ENCODE peak calls at places on chromosomes 16 and 17, in four cellular contexts. One of them, this sample, is unnamed. For H3K4me1, the result is how much of the 10 kb centered on the place peaks cover.

GRCh38 chr16:12639044-12639443 is 164.6 kb downstream of the CPPED1 start:
- DNase-seq in prostate gland: no peak
- DNase-seq in HCT116: no peak
- DNase-seq in CD4-positive, CD25-positive, alpha-beta regulatory T cell: no peak
- DNase-seq in this sample: no peak

GRCh38 chr16:87765473-87765775 is 362 bp downstream of the KLHDC4 start:
- DNase-seq in prostate gland: no peak
- DNase-seq in CD4-positive, CD25-positive, alpha-beta regulatory T cell: peak
- DNase-seq in HCT116: no peak
- DNase-seq in this sample: peak

GRCh38 chr17:17692353-17693252 is 11.3 kb downstream of the RAI1 start:
- DNase-seq in CD4-positive, CD25-positive, alpha-beta regulatory T cell: no peak
- DNase-seq in HCT116: no peak
- DNase-seq in prostate gland: no peak
- DNase-seq in this sample: no peak

GRCh38 chr16:88634141-88634993 is 4.0 kb upstream of the IL17C start:
- DNase-seq in CD4-positive, CD25-positive, alpha-beta regulatory T cell: peak
- DNase-seq in HCT116: no peak
- DNase-seq in prostate gland: no peak
- DNase-seq in this sample: peak

GRCh38 chr17:16918443-16918842 is 53.5 kb downstream of the TNFRSF13B start:
- DNase-seq in HCT116: no peak
- DNase-seq in prostate gland: peak
- DNase-seq in CD4-positive, CD25-positive, alpha-beta regulatory T cell: no peak
- DNase-seq in this sample: no peak

GRCh38 chr17:4368341-4368740 is 1.9 kb upstream of the UBE2G1 start:
- DNase-seq in HCT116: no peak
- DNase-seq in prostate gland: no peak
- DNase-seq in CD4-positive, CD25-positive, alpha-beta regulatory T cell: no peak
- DNase-seq in this sample: no peak

GRCh38 chr16:16146380-16147315 is 76.6 kb downstream of the ABCC6 start:
- DNase-seq in HCT116: no peak
- DNase-seq in prostate gland: no peak
- DNase-seq in CD4-positive, CD25-positive, alpha-beta regulatory T cell: no peak
- DNase-seq in this sample: no peak

GRCh38 chr17:48412841-48413240 is 17.2 kb downstream of the SKAP1 start:
- DNase-seq in CD4-positive, CD25-positive, alpha-beta regulatory T cell: peak
- DNase-seq in prostate gland: no peak
- DNase-seq in HCT116: no peak
- DNase-seq in this sample: no peak

GRCh38 chr16:58492066-58492465 is 7.9 kb upstream of the NDRG4 start:
- DNase-seq in HCT116: no peak
- DNase-seq in CD4-positive, CD25-positive, alpha-beta regulatory T cell: no peak
- DNase-seq in prostate gland: no peak
- DNase-seq in this sample: no peak

GRCh38 chr17:57724038-57724728 is 20.9 kb downstream of the CCDC182 start:
- DNase-seq in CD4-positive, CD25-positive, alpha-beta regulatory T cell: no peak
- DNase-seq in prostate gland: no peak
- DNase-seq in HCT116: no peak
- DNase-seq in this sample: no peak
- H3K4me1 ChIP-seq in CD4-positive, CD25-positive, alpha-beta regulatory T cell: under half
- H3K4me1 ChIP-seq in prostate gland: under half
- H3K4me1 ChIP-seq in HCT116: under half
- H3K4me1 ChIP-seq in this sample: under half

GRCh38 chr16:81448154-81449131 is 3.8 kb downstream of the CMIP start:
- DNase-seq in prostate gland: peak
- DNase-seq in CD4-positive, CD25-positive, alpha-beta regulatory T cell: no peak
- DNase-seq in HCT116: no peak
- DNase-seq in this sample: no peak
- H3K4me1 ChIP-seq in prostate gland: under half
- H3K4me1 ChIP-seq in CD4-positive, CD25-positive, alpha-beta regulatory T cell: half or more
- H3K4me1 ChIP-seq in HCT116: half or more
- H3K4me1 ChIP-seq in this sample: half or more

GRCh38 chr17:81391964-81392908 is 3.0 kb upstream of the BAHCC1 start:
- DNase-seq in prostate gland: no peak
- DNase-seq in HCT116: no peak
- DNase-seq in CD4-positive, CD25-positive, alpha-beta regulatory T cell: no peak
- DNase-seq in this sample: no peak

GRCh38 chr17:81394377-81394747 is 895 bp upstream of the BAHCC1 start:
- DNase-seq in HCT116: no peak
- DNase-seq in prostate gland: no peak
- DNase-seq in CD4-positive, CD25-positive, alpha-beta regulatory T cell: no peak
- DNase-seq in this sample: no peak

GRCh38 chr17:81394831-81395599 is at the start of gene BAHCC1:
- DNase-seq in CD4-positive, CD25-positive, alpha-beta regulatory T cell: peak
- DNase-seq in prostate gland: peak
- DNase-seq in HCT116: peak
- DNase-seq in this sample: peak

GRCh38 chr17:81392909-81393654 is 2.2 kb upstream of the BAHCC1 start:
- DNase-seq in CD4-positive, CD25-positive, alpha-beta regulatory T cell: no peak
- DNase-seq in HCT116: no peak
- DNase-seq in prostate gland: no peak
- DNase-seq in this sample: no peak

GRCh38 chr17:81393684-81394376 is 1.4 kb upstream of the BAHCC1 start:
- DNase-seq in prostate gland: peak
- DNase-seq in CD4-positive, CD25-positive, alpha-beta regulatory T cell: peak
- DNase-seq in HCT116: peak
- DNase-seq in this sample: no peak
- H3K4me1 ChIP-seq in prostate gland: under half
- H3K4me1 ChIP-seq in CD4-positive, CD25-positive, alpha-beta regulatory T cell: half or more
- H3K4me1 ChIP-seq in HCT116: half or more
- H3K4me1 ChIP-seq in this sample: half or more

GRCh38 chr17:69588316-69588715 is 173.8 kb downstream of the MAP2K6 start:
- DNase-seq in CD4-positive, CD25-positive, alpha-beta regulatory T cell: no peak
- DNase-seq in HCT116: no peak
- DNase-seq in prostate gland: no peak
- DNase-seq in this sample: no peak
- H3K4me1 ChIP-seq in CD4-positive, CD25-positive, alpha-beta regulatory T cell: under half
- H3K4me1 ChIP-seq in HCT116: under half
- H3K4me1 ChIP-seq in prostate gland: under half
- H3K4me1 ChIP-seq in this sample: under half

GRCh38 chr17:45228121-45228941 is 6.6 kb downstream of the FMNL1 start:
- DNase-seq in HCT116: no peak
- DNase-seq in CD4-positive, CD25-positive, alpha-beta regulatory T cell: peak
- DNase-seq in prostate gland: no peak
- DNase-seq in this sample: peak

GRCh38 chr17:45227631-45228120 is 6.0 kb downstream of the FMNL1 start:
- DNase-seq in CD4-positive, CD25-positive, alpha-beta regulatory T cell: peak
- DNase-seq in HCT116: no peak
- DNase-seq in prostate gland: no peak
- DNase-seq in this sample: no peak

GRCh38 chr17:45229681-45230409 is 8.2 kb downstream of the FMNL1 start:
- DNase-seq in CD4-positive, CD25-positive, alpha-beta regulatory T cell: no peak
- DNase-seq in prostate gland: no peak
- DNase-seq in HCT116: no peak
- DNase-seq in this sample: peak

GRCh38 chr17:45230410-45230786 is 8.7 kb downstream of the FMNL1 start:
- DNase-seq in HCT116: no peak
- DNase-seq in prostate gland: no peak
- DNase-seq in CD4-positive, CD25-positive, alpha-beta regulatory T cell: no peak
- DNase-seq in this sample: no peak

DNA sequence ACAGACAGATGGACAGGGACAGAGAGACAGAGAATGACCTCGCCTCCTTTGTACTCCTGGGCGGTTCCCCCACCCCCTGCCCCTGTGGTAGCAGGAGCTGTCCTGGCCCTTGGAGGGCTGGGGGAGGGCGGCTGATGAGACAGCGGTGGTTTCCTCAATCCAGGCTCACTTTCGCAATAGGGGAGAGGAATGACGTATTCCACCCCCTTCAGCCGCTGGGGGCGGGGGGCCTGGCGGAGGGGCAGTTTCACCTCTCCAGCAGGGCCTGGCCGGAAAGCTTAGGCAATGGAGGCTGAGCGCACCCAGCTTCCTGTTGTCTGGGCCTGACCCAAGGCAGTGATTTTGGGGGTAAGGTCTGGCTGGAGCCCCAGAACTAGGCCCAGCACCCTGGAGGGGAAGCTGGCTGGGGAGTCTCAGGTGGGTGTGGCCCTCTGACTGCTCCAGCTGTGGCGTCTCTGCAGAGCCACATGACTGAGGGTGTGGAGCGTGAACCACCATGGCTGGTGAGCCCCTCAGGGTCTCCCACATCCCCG is 7.4 kb downstream of the FMNL1 start:
- DNase-seq in CD4-positive, CD25-positive, alpha-beta regulatory T cell: peak
- DNase-seq in prostate gland: no peak
- DNase-seq in HCT116: no peak
- DNase-seq in this sample: peak
- H3K4me1 ChIP-seq in CD4-positive, CD25-positive, alpha-beta regulatory T cell: half or more
- H3K4me1 ChIP-seq in prostate gland: under half
- H3K4me1 ChIP-seq in HCT116: half or more
- H3K4me1 ChIP-seq in this sample: half or more

GRCh38 chr16:7316266-7316888 is 16.3 kb upstream of the RBFOX1 start:
- DNase-seq in HCT116: no peak
- DNase-seq in prostate gland: no peak
- DNase-seq in CD4-positive, CD25-positive, alpha-beta regulatory T cell: no peak
- DNase-seq in this sample: no peak

GRCh38 chr16:7313170-7313569 is 19.5 kb upstream of the RBFOX1 start:
- DNase-seq in HCT116: no peak
- DNase-seq in CD4-positive, CD25-positive, alpha-beta regulatory T cell: no peak
- DNase-seq in prostate gland: no peak
- DNase-seq in this sample: no peak

GRCh38 chr16:7318661-7319060 is 14.0 kb upstream of the RBFOX1 start:
- DNase-seq in HCT116: no peak
- DNase-seq in CD4-positive, CD25-positive, alpha-beta regulatory T cell: no peak
- DNase-seq in prostate gland: no peak
- DNase-seq in this sample: no peak

GRCh38 chr16:7317982-7318381 is 14.7 kb upstream of the RBFOX1 start:
- DNase-seq in HCT116: no peak
- DNase-seq in prostate gland: no peak
- DNase-seq in CD4-positive, CD25-positive, alpha-beta regulatory T cell: no peak
- DNase-seq in this sample: no peak

DNA sequence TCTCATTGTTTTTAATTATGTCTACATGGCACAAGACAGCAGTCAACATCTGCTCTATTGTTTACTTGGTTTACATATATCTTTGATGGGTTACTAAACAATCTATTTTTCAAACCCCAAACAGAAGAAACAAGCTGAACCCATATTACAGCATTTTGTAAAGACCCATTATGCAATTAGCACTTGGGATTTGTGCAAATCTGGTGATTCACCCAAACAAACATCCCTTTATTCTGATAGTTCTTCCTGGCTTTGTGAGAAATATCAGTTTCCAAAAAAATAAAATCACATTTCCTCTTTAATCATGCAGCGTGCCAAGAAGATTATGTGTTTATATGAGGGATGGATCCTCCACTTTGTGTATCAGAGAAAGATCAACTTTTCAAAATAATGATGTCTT is 16.8 kb upstream of the RBFOX1 start:
- DNase-seq in HCT116: no peak
- DNase-seq in prostate gland: no peak
- DNase-seq in CD4-positive, CD25-positive, alpha-beta regulatory T cell: no peak
- DNase-seq in this sample: no peak
- H3K4me1 ChIP-seq in HCT116: under half
- H3K4me1 ChIP-seq in prostate gland: under half
- H3K4me1 ChIP-seq in CD4-positive, CD25-positive, alpha-beta regulatory T cell: under half
- H3K4me1 ChIP-seq in this sample: under half

GRCh38 chr16:57141822-57142631 is 43.8 kb downstream of the PSME3IP1 start:
- DNase-seq in HCT116: no peak
- DNase-seq in CD4-positive, CD25-positive, alpha-beta regulatory T cell: peak
- DNase-seq in prostate gland: no peak
- DNase-seq in this sample: peak

GRCh38 chr16:57144027-57144426 is 41.8 kb downstream of the PSME3IP1 start:
- DNase-seq in prostate gland: no peak
- DNase-seq in CD4-positive, CD25-positive, alpha-beta regulatory T cell: no peak
- DNase-seq in HCT116: no peak
- DNase-seq in this sample: no peak

GRCh38 chr16:57143125-57143965 is 42.5 kb downstream of the PSME3IP1 start:
- DNase-seq in HCT116: no peak
- DNase-seq in CD4-positive, CD25-positive, alpha-beta regulatory T cell: no peak
- DNase-seq in prostate gland: no peak
- DNase-seq in this sample: no peak

GRCh38 chr16:57138281-57138935 is 46.0 kb downstream of the CPNE2 start:
- DNase-seq in prostate gland: no peak
- DNase-seq in CD4-positive, CD25-positive, alpha-beta regulatory T cell: no peak
- DNase-seq in HCT116: no peak
- DNase-seq in this sample: no peak

GRCh38 chr16:57140866-57141668 is 44.8 kb downstream of the PSME3IP1 start:
- DNase-seq in prostate gland: no peak
- DNase-seq in CD4-positive, CD25-positive, alpha-beta regulatory T cell: no peak
- DNase-seq in HCT116: no peak
- DNase-seq in this sample: no peak
- H3K4me1 ChIP-seq in prostate gland: under half
- H3K4me1 ChIP-seq in CD4-positive, CD25-positive, alpha-beta regulatory T cell: under half
- H3K4me1 ChIP-seq in HCT116: under half
- H3K4me1 ChIP-seq in this sample: under half

This sample was measured in CD4-positive, alpha-beta memory T cell.